ENCODE peak calls at places on chromosomes 4 and X, in five cellular contexts. One of them, this sample, is unnamed.

GRCh38 chrX:11789809-11790208 is 31.8 kb downstream of the MSL3 start:
- DNase-seq in coronary artery: no peak
- DNase-seq in transverse colon: no peak
- DNase-seq in lower lobe of right lung: no peak
- DNase-seq in colonic mucosa: no peak
- DNase-seq in this sample: no peak

GRCh38 chrX:130109429-130110378 is 593 bp downstream of the ELF4 start:
- DNase-seq in coronary artery: no peak
- DNase-seq in transverse colon: no peak
- DNase-seq in lower lobe of right lung: peak; percentile 48
- DNase-seq in colonic mucosa: no peak
- DNase-seq in this sample: peak; percentile 86

GRCh38 chrX:120358687-120359086 is 3.2 kb upstream of the ATP1B4 start:
- DNase-seq in coronary artery: no peak
- DNase-seq in transverse colon: no peak
- DNase-seq in lower lobe of right lung: no peak
- DNase-seq in colonic mucosa: no peak
- DNase-seq in this sample: no peak

GRCh38 chrX:46758956-46759644 is at the start of gene SLC9A7:
- DNase-seq in coronary artery: peak; percentile 78
- DNase-seq in transverse colon: peak; percentile 78
- DNase-seq in lower lobe of right lung: peak; percentile 88
- DNase-seq in colonic mucosa: peak; percentile 76
- DNase-seq in this sample: peak; percentile 95

GRCh38 chr4:90745176-90745575 is 618.0 kb downstream of the CCSER1 start:
- DNase-seq in coronary artery: no peak
- DNase-seq in transverse colon: no peak
- DNase-seq in lower lobe of right lung: no peak
- DNase-seq in colonic mucosa: no peak
- DNase-seq in this sample: no peak

GRCh38 chrX:152810403-152810802 is 20.2 kb downstream of the CETN2 start:
- DNase-seq in coronary artery: no peak
- DNase-seq in transverse colon: no peak
- DNase-seq in lower lobe of right lung: no peak
- DNase-seq in colonic mucosa: no peak
- DNase-seq in this sample: no peak

GRCh38 chr4:145878501-145879435 is 59.9 kb downstream of the ZNF827 start:
- DNase-seq in coronary artery: no peak
- DNase-seq in transverse colon: no peak
- DNase-seq in lower lobe of right lung: no peak
- DNase-seq in colonic mucosa: no peak
- DNase-seq in this sample: no peak

GRCh38 chrX:3638280-3638873 is 75.1 kb downstream of the PRKX start:
- DNase-seq in coronary artery: no peak
- DNase-seq in transverse colon: peak; percentile 44
- DNase-seq in lower lobe of right lung: no peak
- DNase-seq in colonic mucosa: peak; percentile 57
- DNase-seq in this sample: no peak

GRCh38 chr4:28334221-28334620 is 1473.6 kb downstream of the STIM2 start:
- DNase-seq in coronary artery: no peak
- DNase-seq in transverse colon: no peak
- DNase-seq in lower lobe of right lung: no peak
- DNase-seq in colonic mucosa: no peak
- DNase-seq in this sample: no peak

GRCh38 chrX:120857240-120857639 is 18.4 kb downstream of the CT47B1 start:
- DNase-seq in coronary artery: no peak
- DNase-seq in transverse colon: no peak
- DNase-seq in lower lobe of right lung: no peak
- DNase-seq in colonic mucosa: no peak
- DNase-seq in this sample: no peak

GRCh38 chr4:162793571-162793970 is 373.1 kb downstream of the NAF1 start:
- DNase-seq in coronary artery: no peak
- DNase-seq in transverse colon: no peak
- DNase-seq in lower lobe of right lung: no peak
- DNase-seq in colonic mucosa: no peak
- DNase-seq in this sample: no peak

GRCh38 chr4:2914220-2915126 is 48.7 kb downstream of the NOP14 start:
- DNase-seq in coronary artery: no peak
- DNase-seq in transverse colon: no peak
- DNase-seq in lower lobe of right lung: no peak
- DNase-seq in colonic mucosa: no peak
- DNase-seq in this sample: no peak

GRCh38 chr4:137651128-137651527 is 118.8 kb upstream of the PCDH18 start:
- DNase-seq in coronary artery: no peak
- DNase-seq in transverse colon: no peak
- DNase-seq in lower lobe of right lung: no peak
- DNase-seq in colonic mucosa: no peak
- DNase-seq in this sample: no peak

GRCh38 chr4:55030606-55031005 is 94.8 kb downstream of the KDR start:
- DNase-seq in coronary artery: no peak
- DNase-seq in transverse colon: no peak
- DNase-seq in lower lobe of right lung: no peak
- DNase-seq in colonic mucosa: no peak
- DNase-seq in this sample: no peak

GRCh38 chr4:38069271-38069760 is 109.1 kb downstream of the PTTG2 start:
- DNase-seq in coronary artery: no peak
- DNase-seq in transverse colon: peak; percentile 72
- DNase-seq in lower lobe of right lung: no peak
- DNase-seq in colonic mucosa: peak; percentile 85
- DNase-seq in this sample: no peak

GRCh38 chrX:113399501-113400192 is 559.0 kb upstream of the AMOT start:
- DNase-seq in coronary artery: no peak
- DNase-seq in transverse colon: no peak
- DNase-seq in lower lobe of right lung: no peak
- DNase-seq in colonic mucosa: no peak
- DNase-seq in this sample: no peak

GRCh38 chr4:54902261-54902660 is 223.1 kb downstream of the KDR start:
- DNase-seq in coronary artery: no peak
- DNase-seq in transverse colon: no peak
- DNase-seq in lower lobe of right lung: no peak
- DNase-seq in colonic mucosa: no peak
- DNase-seq in this sample: no peak

GRCh38 chr4:6308890-6309643 is 39.4 kb downstream of the WFS1 start:
- DNase-seq in coronary artery: no peak
- DNase-seq in transverse colon: no peak
- DNase-seq in lower lobe of right lung: no peak
- DNase-seq in colonic mucosa: no peak
- DNase-seq in this sample: no peak

GRCh38 chrX:27086221-27086620 is 376.9 kb downstream of the PPP4R3C start:
- DNase-seq in coronary artery: no peak
- DNase-seq in transverse colon: no peak
- DNase-seq in lower lobe of right lung: no peak
- DNase-seq in colonic mucosa: no peak
- DNase-seq in this sample: no peak

GRCh38 chr4:41122775-41123174 is 91.6 kb downstream of the APBB2 start:
- DNase-seq in coronary artery: no peak
- DNase-seq in transverse colon: no peak
- DNase-seq in lower lobe of right lung: no peak
- DNase-seq in colonic mucosa: no peak
- DNase-seq in this sample: no peak
- H3K27ac ChIP-seq in coronary artery: peak overlapping the region; percentile 3
- H3K27ac ChIP-seq in transverse colon: no peak overlapping the region
- H3K27ac ChIP-seq in lower lobe of right lung: no peak overlapping the region
- H3K27ac ChIP-seq in colonic mucosa: no peak overlapping the region
- H3K27ac ChIP-seq in this sample: no peak overlapping the region

GRCh38 chr4:99467908-99468307 is 32.8 kb upstream of the ADH7 start:
- DNase-seq in coronary artery: no peak
- DNase-seq in transverse colon: no peak
- DNase-seq in lower lobe of right lung: no peak
- DNase-seq in colonic mucosa: no peak
- DNase-seq in this sample: no peak

GRCh38 chr4:99468891-99469290 is 33.7 kb upstream of the ADH7 start:
- DNase-seq in coronary artery: no peak
- DNase-seq in transverse colon: no peak
- DNase-seq in lower lobe of right lung: no peak
- DNase-seq in colonic mucosa: no peak
- DNase-seq in this sample: no peak

GRCh38 chr4:99473131-99473530 is 37.7 kb upstream of the C4orf17 start:
- DNase-seq in coronary artery: no peak
- DNase-seq in transverse colon: no peak
- DNase-seq in lower lobe of right lung: no peak
- DNase-seq in colonic mucosa: no peak
- DNase-seq in this sample: no peak

GRCh38 chr4:99471896-99472295 is 36.8 kb upstream of the ADH7 start:
- DNase-seq in coronary artery: no peak
- DNase-seq in transverse colon: no peak
- DNase-seq in lower lobe of right lung: no peak
- DNase-seq in colonic mucosa: no peak
- DNase-seq in this sample: no peak

GRCh38 chr4:99471349-99471748 is 36.2 kb upstream of the ADH7 start:
- DNase-seq in coronary artery: no peak
- DNase-seq in transverse colon: no peak
- DNase-seq in lower lobe of right lung: no peak
- DNase-seq in colonic mucosa: no peak
- DNase-seq in this sample: no peak
- H3K27ac ChIP-seq in coronary artery: no peak overlapping the region
- H3K27ac ChIP-seq in transverse colon: no peak overlapping the region
- H3K27ac ChIP-seq in lower lobe of right lung: no peak overlapping the region
- H3K27ac ChIP-seq in colonic mucosa: no peak overlapping the region
- H3K27ac ChIP-seq in this sample: no peak overlapping the region

GRCh38 chrX:375181-376036 is 11.3 kb downstream of the PPP2R3B start:
- DNase-seq in coronary artery: no peak
- DNase-seq in transverse colon: no peak
- DNase-seq in lower lobe of right lung: no peak
- DNase-seq in colonic mucosa: no peak
- DNase-seq in this sample: peak; percentile 59
- H3K27ac ChIP-seq in coronary artery: no peak overlapping the region
- H3K27ac ChIP-seq in transverse colon: no peak overlapping the region
- H3K27ac ChIP-seq in lower lobe of right lung: no peak overlapping the region
- H3K27ac ChIP-seq in colonic mucosa: no peak overlapping the region
- H3K27ac ChIP-seq in this sample: no peak overlapping the region

DNA sequence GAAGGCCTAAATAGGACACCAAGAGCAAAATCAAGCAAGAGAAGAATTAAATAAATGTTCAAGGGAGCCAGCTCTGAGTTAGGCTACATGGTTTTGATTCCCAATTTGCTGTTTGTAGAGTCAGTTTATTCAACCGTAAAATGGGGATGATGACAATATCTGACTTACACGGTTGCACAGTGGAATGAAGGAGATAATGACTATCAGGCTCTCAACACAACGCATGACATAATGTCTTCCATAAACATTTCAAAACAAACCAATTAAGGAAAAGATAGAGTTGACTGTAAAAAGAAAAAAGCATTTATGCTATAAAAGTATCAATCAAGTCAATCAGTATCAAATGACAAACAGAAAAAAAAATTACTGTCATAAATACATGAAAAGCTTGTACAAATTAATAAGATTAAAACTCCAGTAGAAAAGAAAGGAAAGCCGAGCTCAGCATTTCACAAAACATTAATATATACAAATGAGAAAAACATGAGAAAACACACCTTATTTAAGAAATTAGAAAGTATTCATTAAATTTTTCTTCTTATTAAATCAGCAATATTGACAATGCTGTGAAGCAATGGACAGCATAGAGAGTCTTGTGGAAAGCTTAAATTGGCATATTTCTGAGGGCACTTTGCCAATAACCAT is 179.0 kb downstream of the SCFD2 start:
- DNase-seq in coronary artery: no peak
- DNase-seq in transverse colon: no peak
- DNase-seq in lower lobe of right lung: no peak
- DNase-seq in colonic mucosa: no peak
- DNase-seq in this sample: no peak
- H3K27ac ChIP-seq in coronary artery: peak overlapping the region; percentile 28
- H3K27ac ChIP-seq in transverse colon: no peak overlapping the region
- H3K27ac ChIP-seq in lower lobe of right lung: no peak overlapping the region
- H3K27ac ChIP-seq in colonic mucosa: no peak overlapping the region
- H3K27ac ChIP-seq in this sample: no peak overlapping the region